ENCODE peak calls at places on chromosomes 7 and 10, in six cellular contexts. One of them, this sample, is unnamed.

GRCh38 chr7:144526912-144527610 is 123.6 kb upstream of the NOBOX start:
- DNase-seq in cardiac muscle cell: no peak
- DNase-seq in HFF-Myc: no peak
- DNase-seq in SK-N-MC: no peak
- DNase-seq in lower leg skin: no peak
- DNase-seq in astrocyte: no peak
- DNase-seq in this sample: no peak

GRCh38 chr10:11150255-11150731 is 132.6 kb downstream of the CELF2 start:
- DNase-seq in cardiac muscle cell: no peak
- DNase-seq in HFF-Myc: no peak
- DNase-seq in SK-N-MC: no peak
- DNase-seq in lower leg skin: no peak
- DNase-seq in astrocyte: no peak
- DNase-seq in this sample: no peak

GRCh38 chr10:4532467-4532866 is 293.5 kb upstream of the AKR1E2 start:
- DNase-seq in cardiac muscle cell: peak; percentile 76
- DNase-seq in HFF-Myc: no peak
- DNase-seq in SK-N-MC: no peak
- DNase-seq in lower leg skin: no peak
- DNase-seq in astrocyte: peak; percentile 55
- DNase-seq in this sample: no peak

GRCh38 chr10:30806824-30807223 is 177.3 kb upstream of the LYZL2 start:
- DNase-seq in cardiac muscle cell: no peak
- DNase-seq in HFF-Myc: no peak
- DNase-seq in SK-N-MC: no peak
- DNase-seq in lower leg skin: no peak
- DNase-seq in astrocyte: no peak
- DNase-seq in this sample: no peak

GRCh38 chr10:67914777-67915340 is 30.4 kb downstream of the SIRT1 start:
- DNase-seq in cardiac muscle cell: no peak
- DNase-seq in HFF-Myc: no peak
- DNase-seq in SK-N-MC: no peak
- DNase-seq in lower leg skin: no peak
- DNase-seq in astrocyte: no peak
- DNase-seq in this sample: no peak

GRCh38 chr10:115141254-115141653 is 48.1 kb downstream of the ATRNL1 start:
- DNase-seq in cardiac muscle cell: peak; percentile 29
- DNase-seq in HFF-Myc: no peak
- DNase-seq in SK-N-MC: no peak
- DNase-seq in lower leg skin: no peak
- DNase-seq in astrocyte: peak; percentile 1
- DNase-seq in this sample: no peak

GRCh38 chr10:49707585-49707984 is 28.1 kb downstream of the C10orf53 start:
- DNase-seq in cardiac muscle cell: no peak
- DNase-seq in HFF-Myc: no peak
- DNase-seq in SK-N-MC: no peak
- DNase-seq in lower leg skin: no peak
- DNase-seq in astrocyte: no peak
- DNase-seq in this sample: no peak

GRCh38 chr10:43962346-43963191 is 313.9 kb upstream of the ZNF32 start:
- DNase-seq in cardiac muscle cell: no peak
- DNase-seq in HFF-Myc: no peak
- DNase-seq in SK-N-MC: no peak
- DNase-seq in lower leg skin: peak; percentile 69
- DNase-seq in astrocyte: peak; percentile 87
- DNase-seq in this sample: no peak

GRCh38 chr7:18212788-18213187 is 185.1 kb upstream of the PRPS1L1 start:
- DNase-seq in cardiac muscle cell: peak; percentile 79
- DNase-seq in HFF-Myc: peak; percentile 47
- DNase-seq in SK-N-MC: peak; percentile 44
- DNase-seq in lower leg skin: no peak
- DNase-seq in astrocyte: peak; percentile 44
- DNase-seq in this sample: no peak

GRCh38 chr10:33421789-33422188 is 87.3 kb upstream of the NRP1 start:
- DNase-seq in cardiac muscle cell: peak; percentile 92
- DNase-seq in HFF-Myc: no peak
- DNase-seq in SK-N-MC: no peak
- DNase-seq in lower leg skin: no peak
- DNase-seq in astrocyte: peak; percentile 96
- DNase-seq in this sample: peak; percentile 68

GRCh38 chr7:106284516-106285050 is at the start of gene NAMPT:
- DNase-seq in cardiac muscle cell: no peak
- DNase-seq in HFF-Myc: no peak
- DNase-seq in SK-N-MC: no peak
- DNase-seq in lower leg skin: peak; percentile 91
- DNase-seq in astrocyte: no peak
- DNase-seq in this sample: peak; percentile 33

GRCh38 chr10:3484306-3485187 is 300.5 kb downstream of the KLF6 start:
- DNase-seq in cardiac muscle cell: peak; percentile 55
- DNase-seq in HFF-Myc: no peak
- DNase-seq in SK-N-MC: no peak
- DNase-seq in lower leg skin: no peak
- DNase-seq in astrocyte: no peak
- DNase-seq in this sample: no peak

GRCh38 chr7:111658546-111658945 is 96.3 kb upstream of the IMMP2L start:
- DNase-seq in cardiac muscle cell: no peak
- DNase-seq in HFF-Myc: no peak
- DNase-seq in SK-N-MC: no peak
- DNase-seq in lower leg skin: no peak
- DNase-seq in astrocyte: no peak
- DNase-seq in this sample: no peak

GRCh38 chr7:29494350-29494749 is 69.3 kb upstream of the PRR15 start:
- DNase-seq in cardiac muscle cell: peak; percentile 87
- DNase-seq in HFF-Myc: no peak
- DNase-seq in SK-N-MC: no peak
- DNase-seq in lower leg skin: no peak
- DNase-seq in astrocyte: peak; percentile 59
- DNase-seq in this sample: no peak

GRCh38 chr7:133668296-133669060 is 415.6 kb downstream of the EXOC4 start:
- DNase-seq in cardiac muscle cell: no peak
- DNase-seq in HFF-Myc: no peak
- DNase-seq in SK-N-MC: no peak
- DNase-seq in lower leg skin: no peak
- DNase-seq in astrocyte: no peak
- DNase-seq in this sample: no peak

GRCh38 chr7:148337566-148337965 is 253.0 kb upstream of the C7orf33 start:
- DNase-seq in cardiac muscle cell: no peak
- DNase-seq in HFF-Myc: no peak
- DNase-seq in SK-N-MC: no peak
- DNase-seq in lower leg skin: no peak
- DNase-seq in astrocyte: no peak
- DNase-seq in this sample: no peak

GRCh38 chr10:118800920-118801319 is 46.1 kb upstream of the CACUL1 start:
- DNase-seq in cardiac muscle cell: peak; percentile 19
- DNase-seq in HFF-Myc: no peak
- DNase-seq in SK-N-MC: no peak
- DNase-seq in lower leg skin: peak; percentile 82
- DNase-seq in astrocyte: no peak
- DNase-seq in this sample: no peak

GRCh38 chr10:47440207-47440606 is 43.7 kb downstream of the ANXA8 start:
- DNase-seq in cardiac muscle cell: no peak
- DNase-seq in HFF-Myc: no peak
- DNase-seq in SK-N-MC: no peak
- DNase-seq in lower leg skin: no peak
- DNase-seq in astrocyte: no peak
- DNase-seq in this sample: no peak

GRCh38 chr10:71131096-71131495 is 81.3 kb upstream of the UNC5B start:
- DNase-seq in cardiac muscle cell: no peak
- DNase-seq in HFF-Myc: no peak
- DNase-seq in SK-N-MC: no peak
- DNase-seq in lower leg skin: peak; percentile 58
- DNase-seq in astrocyte: no peak
- DNase-seq in this sample: no peak

GRCh38 chr7:149199234-149199990 is 4.1 kb downstream of the ZNF282 start:
- DNase-seq in cardiac muscle cell: no peak
- DNase-seq in HFF-Myc: no peak
- DNase-seq in SK-N-MC: no peak
- DNase-seq in lower leg skin: no peak
- DNase-seq in astrocyte: peak; percentile 52
- DNase-seq in this sample: no peak

GRCh38 chr10:33859319-33860022 is 525.0 kb upstream of the NRP1 start:
- DNase-seq in cardiac muscle cell: no peak
- DNase-seq in HFF-Myc: no peak
- DNase-seq in SK-N-MC: no peak
- DNase-seq in lower leg skin: no peak
- DNase-seq in astrocyte: no peak
- DNase-seq in this sample: no peak

GRCh38 chr7:152949198-152949597 is 189.6 kb downstream of the ACTR3B start:
- DNase-seq in cardiac muscle cell: no peak
- DNase-seq in HFF-Myc: no peak
- DNase-seq in SK-N-MC: no peak
- DNase-seq in lower leg skin: no peak
- DNase-seq in astrocyte: no peak
- DNase-seq in this sample: no peak

GRCh38 chr7:117489911-117490310 is 10.1 kb downstream of the CFTR start:
- DNase-seq in cardiac muscle cell: no peak
- DNase-seq in HFF-Myc: no peak
- DNase-seq in SK-N-MC: no peak
- DNase-seq in lower leg skin: no peak
- DNase-seq in astrocyte: no peak
- DNase-seq in this sample: no peak

GRCh38 chr10:4512557-4513286 is 313.3 kb upstream of the AKR1E2 start:
- DNase-seq in cardiac muscle cell: peak; percentile 85
- DNase-seq in HFF-Myc: peak; percentile 60
- DNase-seq in SK-N-MC: no peak
- DNase-seq in lower leg skin: no peak
- DNase-seq in astrocyte: peak; percentile 49
- DNase-seq in this sample: peak; percentile 42

GRCh38 chr7:143910473-143911248 is 8.7 kb upstream of the TCAF1 start:
- DNase-seq in cardiac muscle cell: no peak
- DNase-seq in HFF-Myc: no peak
- DNase-seq in SK-N-MC: no peak
- DNase-seq in lower leg skin: no peak
- DNase-seq in astrocyte: no peak
- DNase-seq in this sample: no peak

GRCh38 chr7:113402005-113402404 is 283.7 kb upstream of the SMIM30 start:
- DNase-seq in cardiac muscle cell: no peak
- DNase-seq in HFF-Myc: no peak
- DNase-seq in SK-N-MC: no peak
- DNase-seq in lower leg skin: no peak
- DNase-seq in astrocyte: no peak
- DNase-seq in this sample: no peak

GRCh38 chr10:67603701-67604100 is 92.3 kb downstream of the CTNNA3 start:
- DNase-seq in cardiac muscle cell: no peak
- DNase-seq in HFF-Myc: no peak
- DNase-seq in SK-N-MC: no peak
- DNase-seq in lower leg skin: no peak
- DNase-seq in astrocyte: no peak
- DNase-seq in this sample: no peak

GRCh38 chr7:36021367-36021766 is 131.7 kb upstream of the EEPD1 start:
- DNase-seq in cardiac muscle cell: peak; percentile 48
- DNase-seq in HFF-Myc: peak; percentile 6
- DNase-seq in SK-N-MC: no peak
- DNase-seq in lower leg skin: peak; percentile 62
- DNase-seq in astrocyte: no peak
- DNase-seq in this sample: peak; percentile 14

GRCh38 chr7:92244803-92245486 is 769 bp downstream of the KRIT1 start:
- DNase-seq in cardiac muscle cell: peak; percentile 30
- DNase-seq in HFF-Myc: no peak
- DNase-seq in SK-N-MC: no peak
- DNase-seq in lower leg skin: no peak
- DNase-seq in astrocyte: peak; percentile 19
- DNase-seq in this sample: no peak

GRCh38 chr7:100568936-100569844 is 4.5 kb downstream of the SAP25 start:
- DNase-seq in cardiac muscle cell: peak; percentile 61
- DNase-seq in HFF-Myc: no peak
- DNase-seq in SK-N-MC: no peak
- DNase-seq in lower leg skin: peak; percentile 91
- DNase-seq in astrocyte: no peak
- DNase-seq in this sample: no peak

GRCh38 chr7:38855389-38855788 is 53.6 kb downstream of the VPS41 start:
- DNase-seq in cardiac muscle cell: no peak
- DNase-seq in HFF-Myc: no peak
- DNase-seq in SK-N-MC: no peak
- DNase-seq in lower leg skin: no peak
- DNase-seq in astrocyte: no peak
- DNase-seq in this sample: no peak

DNA sequence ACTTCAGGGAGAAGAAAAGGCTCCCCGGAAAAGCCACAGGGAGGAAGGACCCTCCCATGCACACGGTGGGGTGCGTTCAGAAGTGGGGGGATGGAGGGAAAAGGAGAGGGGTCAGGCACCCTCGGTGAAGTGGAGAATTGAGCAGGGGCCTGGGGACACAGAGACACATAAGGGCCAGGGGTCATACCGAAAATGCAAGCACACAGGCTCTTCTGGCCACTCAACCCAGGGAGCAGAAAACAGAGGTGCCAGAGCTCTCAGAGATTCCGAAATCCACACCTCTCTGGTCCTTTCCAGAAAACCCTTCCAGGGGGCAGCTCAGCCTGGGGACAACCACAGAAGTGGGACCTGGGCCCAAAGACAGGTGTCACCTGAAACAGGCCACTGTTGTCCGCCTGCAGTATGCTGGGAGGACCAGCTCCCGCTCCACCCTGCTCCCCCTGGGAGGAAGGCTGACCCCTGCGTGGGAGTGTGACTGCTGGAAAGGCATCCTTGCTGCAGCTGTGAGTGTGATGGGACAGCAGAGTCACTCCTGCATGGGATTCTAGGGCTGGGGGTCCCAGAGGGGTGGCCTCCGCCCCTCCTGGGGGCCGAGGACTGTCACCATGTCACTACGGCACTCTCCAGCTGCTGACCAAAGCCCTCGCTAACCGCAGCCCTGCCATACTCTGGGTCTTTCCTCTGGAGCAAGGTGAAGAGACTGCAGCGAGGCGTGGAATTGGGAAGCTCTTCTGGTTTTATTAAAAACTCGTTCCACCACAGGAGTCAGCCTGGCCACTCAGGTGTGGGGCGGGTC is 63.1 kb downstream of the TMEM209 start:
- DNase-seq in cardiac muscle cell: peak; percentile 11
- DNase-seq in HFF-Myc: no peak
- DNase-seq in SK-N-MC: no peak
- DNase-seq in lower leg skin: peak; percentile 79
- DNase-seq in astrocyte: no peak
- DNase-seq in this sample: no peak
- H3K4me3 ChIP-seq in cardiac muscle cell: peak overlapping the region; percentile 20
- H3K4me3 ChIP-seq in HFF-Myc: peak overlapping the region; percentile 23
- H3K4me3 ChIP-seq in SK-N-MC: no peak overlapping the region
- H3K4me3 ChIP-seq in lower leg skin: peak overlapping the region; percentile 20
- H3K4me3 ChIP-seq in astrocyte: peak overlapping the region; percentile 25
- H3K4me3 ChIP-seq in this sample: no peak overlapping the region

GRCh38 chr7:22549667-22550513 is 49.9 kb upstream of the STEAP1B start:
- DNase-seq in cardiac muscle cell: peak; percentile 25
- DNase-seq in HFF-Myc: no peak
- DNase-seq in SK-N-MC: no peak
- DNase-seq in lower leg skin: no peak
- DNase-seq in astrocyte: no peak
- DNase-seq in this sample: peak; percentile 43
- H3K4me3 ChIP-seq in cardiac muscle cell: peak overlapping the region; percentile 37
- H3K4me3 ChIP-seq in HFF-Myc: peak overlapping the region; percentile 35
- H3K4me3 ChIP-seq in SK-N-MC: peak overlapping the region; percentile 52
- H3K4me3 ChIP-seq in lower leg skin: no peak overlapping the region
- H3K4me3 ChIP-seq in astrocyte: peak overlapping the region; percentile 61
- H3K4me3 ChIP-seq in this sample: peak overlapping the region; percentile 16

GRCh38 chr10:102242118-102242485 is 790 bp upstream of the PITX3 start:
- DNase-seq in cardiac muscle cell: no peak
- DNase-seq in HFF-Myc: no peak
- DNase-seq in SK-N-MC: no peak
- DNase-seq in lower leg skin: no peak
- DNase-seq in astrocyte: no peak
- DNase-seq in this sample: no peak
- H3K4me3 ChIP-seq in cardiac muscle cell: peak overlapping the region; percentile 46
- H3K4me3 ChIP-seq in HFF-Myc: peak overlapping the region; percentile 53
- H3K4me3 ChIP-seq in SK-N-MC: peak overlapping the region; percentile 75
- H3K4me3 ChIP-seq in lower leg skin: peak overlapping the region; percentile 24
- H3K4me3 ChIP-seq in astrocyte: peak overlapping the region; percentile 58
- H3K4me3 ChIP-seq in this sample: peak overlapping the region; percentile 67

GRCh38 chr7:65966167-65966566 is 15.8 kb downstream of the GUSB start:
- DNase-seq in cardiac muscle cell: no peak
- DNase-seq in HFF-Myc: no peak
- DNase-seq in SK-N-MC: no peak
- DNase-seq in lower leg skin: no peak
- DNase-seq in astrocyte: no peak
- DNase-seq in this sample: no peak
- H3K4me3 ChIP-seq in cardiac muscle cell: no peak overlapping the region
- H3K4me3 ChIP-seq in HFF-Myc: no peak overlapping the region
- H3K4me3 ChIP-seq in SK-N-MC: no peak overlapping the region
- H3K4me3 ChIP-seq in lower leg skin: no peak overlapping the region
- H3K4me3 ChIP-seq in astrocyte: no peak overlapping the region
- H3K4me3 ChIP-seq in this sample: no peak overlapping the region

This sample was measured in MG63.